ENCODE peak calls at places on chromosomes 6 and 20, in nine cellular contexts. One of them, this sample, is unnamed.

GRCh38 chr6:79964607-79965081 is 17.3 kb upstream of the ELOVL4 start:
- DNase-seq in hepatocyte: no peak
- DNase-seq in RWPE1: no peak
- DNase-seq in testis: no peak
- DNase-seq in thyroid gland: no peak
- DNase-seq in heart right ventricle: no peak
- DNase-seq in substantia nigra: no peak
- DNase-seq in pancreas: no peak
- DNase-seq in colonic mucosa: no peak
- DNase-seq in this sample: no peak

GRCh38 chr6:157860505-157860991 is 37.5 kb downstream of the SNX9 start:
- DNase-seq in hepatocyte: no peak
- DNase-seq in RWPE1: no peak
- DNase-seq in testis: no peak
- DNase-seq in thyroid gland: no peak
- DNase-seq in heart right ventricle: no peak
- DNase-seq in substantia nigra: no peak
- DNase-seq in pancreas: no peak
- DNase-seq in colonic mucosa: no peak
- DNase-seq in this sample: no peak

GRCh38 chr6:166911248-166911677 is 45.1 kb downstream of the RNASET2 start:
- DNase-seq in hepatocyte: no peak
- DNase-seq in RWPE1: no peak
- DNase-seq in testis: no peak
- DNase-seq in thyroid gland: no peak
- DNase-seq in heart right ventricle: no peak
- DNase-seq in substantia nigra: no peak
- DNase-seq in pancreas: no peak
- DNase-seq in colonic mucosa: no peak
- DNase-seq in this sample: no peak

GRCh38 chr6:165774903-165775608 is 112.0 kb upstream of the PDE10A start:
- DNase-seq in hepatocyte: no peak
- DNase-seq in RWPE1: no peak
- DNase-seq in testis: no peak
- DNase-seq in thyroid gland: peak; percentile 12
- DNase-seq in heart right ventricle: peak; percentile 86
- DNase-seq in substantia nigra: no peak
- DNase-seq in pancreas: no peak
- DNase-seq in colonic mucosa: no peak
- DNase-seq in this sample: no peak

GRCh38 chr6:38495922-38496635 is 143.7 kb downstream of the BTBD9 start:
- DNase-seq in hepatocyte: no peak
- DNase-seq in RWPE1: no peak
- DNase-seq in testis: no peak
- DNase-seq in thyroid gland: peak; percentile 51
- DNase-seq in heart right ventricle: no peak
- DNase-seq in substantia nigra: no peak
- DNase-seq in pancreas: no peak
- DNase-seq in colonic mucosa: no peak
- DNase-seq in this sample: no peak

GRCh38 chr6:157337766-157338165 is 14.4 kb upstream of the TMEM242 start:
- DNase-seq in hepatocyte: no peak
- DNase-seq in RWPE1: no peak
- DNase-seq in testis: no peak
- DNase-seq in thyroid gland: no peak
- DNase-seq in heart right ventricle: no peak
- DNase-seq in substantia nigra: no peak
- DNase-seq in pancreas: no peak
- DNase-seq in colonic mucosa: no peak
- DNase-seq in this sample: no peak

GRCh38 chr20:53255102-53255710 is 283.0 kb downstream of the TSHZ2 start:
- DNase-seq in hepatocyte: no peak
- DNase-seq in RWPE1: no peak
- DNase-seq in testis: no peak
- DNase-seq in thyroid gland: no peak
- DNase-seq in heart right ventricle: no peak
- DNase-seq in substantia nigra: no peak
- DNase-seq in pancreas: no peak
- DNase-seq in colonic mucosa: no peak
- DNase-seq in this sample: no peak

GRCh38 chr20:59365611-59366284 is 65.3 kb downstream of the EDN3 start:
- DNase-seq in hepatocyte: no peak
- DNase-seq in RWPE1: no peak
- DNase-seq in testis: no peak
- DNase-seq in thyroid gland: peak; percentile 93
- DNase-seq in heart right ventricle: no peak
- DNase-seq in substantia nigra: no peak
- DNase-seq in pancreas: no peak
- DNase-seq in colonic mucosa: no peak
- DNase-seq in this sample: no peak

GRCh38 chr6:11328613-11329247 is 96.3 kb upstream of the NEDD9 start:
- DNase-seq in hepatocyte: peak; percentile 52
- DNase-seq in RWPE1: no peak
- DNase-seq in testis: no peak
- DNase-seq in thyroid gland: no peak
- DNase-seq in heart right ventricle: no peak
- DNase-seq in substantia nigra: no peak
- DNase-seq in pancreas: no peak
- DNase-seq in colonic mucosa: no peak
- DNase-seq in this sample: no peak

GRCh38 chr6:154613137-154613676 is 102.7 kb upstream of the CNKSR3 start:
- DNase-seq in hepatocyte: peak; percentile 75
- DNase-seq in RWPE1: peak; percentile 60
- DNase-seq in testis: no peak
- DNase-seq in thyroid gland: no peak
- DNase-seq in heart right ventricle: no peak
- DNase-seq in substantia nigra: no peak
- DNase-seq in pancreas: no peak
- DNase-seq in colonic mucosa: no peak
- DNase-seq in this sample: no peak

GRCh38 chr20:18133962-18134361 is 3.7 kb upstream of the KAT14 start:
- DNase-seq in hepatocyte: no peak
- DNase-seq in RWPE1: no peak
- DNase-seq in testis: no peak
- DNase-seq in thyroid gland: peak; percentile 56
- DNase-seq in heart right ventricle: no peak
- DNase-seq in substantia nigra: no peak
- DNase-seq in pancreas: no peak
- DNase-seq in colonic mucosa: peak; percentile 66
- DNase-seq in this sample: no peak

GRCh38 chr6:97774973-97775372 is 492.0 kb upstream of the MMS22L start:
- DNase-seq in hepatocyte: peak; percentile 10
- DNase-seq in RWPE1: no peak
- DNase-seq in testis: no peak
- DNase-seq in thyroid gland: no peak
- DNase-seq in heart right ventricle: no peak
- DNase-seq in substantia nigra: no peak
- DNase-seq in pancreas: no peak
- DNase-seq in colonic mucosa: no peak
- DNase-seq in this sample: no peak

GRCh38 chr6:15796844-15797243 is 134.0 kb upstream of the DTNBP1 start:
- DNase-seq in hepatocyte: no peak
- DNase-seq in RWPE1: peak; percentile 22
- DNase-seq in testis: no peak
- DNase-seq in thyroid gland: no peak
- DNase-seq in heart right ventricle: no peak
- DNase-seq in substantia nigra: no peak
- DNase-seq in pancreas: no peak
- DNase-seq in colonic mucosa: no peak
- DNase-seq in this sample: no peak
- H3K27ac ChIP-seq in hepatocyte: no peak overlapping the region
- H3K27ac ChIP-seq in RWPE1: no peak overlapping the region
- H3K27ac ChIP-seq in testis: no peak overlapping the region
- H3K27ac ChIP-seq in thyroid gland: no peak overlapping the region
- H3K27ac ChIP-seq in heart right ventricle: no peak overlapping the region
- H3K27ac ChIP-seq in substantia nigra: no peak overlapping the region
- H3K27ac ChIP-seq in pancreas: no peak overlapping the region
- H3K27ac ChIP-seq in colonic mucosa: no peak overlapping the region
- H3K27ac ChIP-seq in this sample: no peak overlapping the region

GRCh38 chr6:3796396-3796795 is 44.9 kb upstream of the PXDC1 start:
- DNase-seq in hepatocyte: no peak
- DNase-seq in RWPE1: no peak
- DNase-seq in testis: no peak
- DNase-seq in thyroid gland: peak; percentile 18
- DNase-seq in heart right ventricle: peak; percentile 75
- DNase-seq in substantia nigra: no peak
- DNase-seq in pancreas: no peak
- DNase-seq in colonic mucosa: no peak
- DNase-seq in this sample: no peak
- H3K27ac ChIP-seq in hepatocyte: peak overlapping the region; percentile 88
- H3K27ac ChIP-seq in RWPE1: no peak overlapping the region
- H3K27ac ChIP-seq in testis: no peak overlapping the region
- H3K27ac ChIP-seq in thyroid gland: no peak overlapping the region
- H3K27ac ChIP-seq in heart right ventricle: peak overlapping the region; percentile 17
- H3K27ac ChIP-seq in substantia nigra: peak overlapping the region; percentile 75
- H3K27ac ChIP-seq in pancreas: peak overlapping the region; percentile 70
- H3K27ac ChIP-seq in colonic mucosa: no peak overlapping the region
- H3K27ac ChIP-seq in this sample: peak overlapping the region; percentile 86

GRCh38 chr20:47054506-47054905 is 159.9 kb downstream of the EYA2 start:
- DNase-seq in hepatocyte: no peak
- DNase-seq in RWPE1: no peak
- DNase-seq in testis: no peak
- DNase-seq in thyroid gland: no peak
- DNase-seq in heart right ventricle: no peak
- DNase-seq in substantia nigra: no peak
- DNase-seq in pancreas: no peak
- DNase-seq in colonic mucosa: no peak
- DNase-seq in this sample: no peak
- H3K27ac ChIP-seq in hepatocyte: no peak overlapping the region
- H3K27ac ChIP-seq in RWPE1: no peak overlapping the region
- H3K27ac ChIP-seq in testis: no peak overlapping the region
- H3K27ac ChIP-seq in thyroid gland: no peak overlapping the region
- H3K27ac ChIP-seq in heart right ventricle: no peak overlapping the region
- H3K27ac ChIP-seq in substantia nigra: no peak overlapping the region
- H3K27ac ChIP-seq in pancreas: no peak overlapping the region
- H3K27ac ChIP-seq in colonic mucosa: no peak overlapping the region
- H3K27ac ChIP-seq in this sample: no peak overlapping the region

DNA sequence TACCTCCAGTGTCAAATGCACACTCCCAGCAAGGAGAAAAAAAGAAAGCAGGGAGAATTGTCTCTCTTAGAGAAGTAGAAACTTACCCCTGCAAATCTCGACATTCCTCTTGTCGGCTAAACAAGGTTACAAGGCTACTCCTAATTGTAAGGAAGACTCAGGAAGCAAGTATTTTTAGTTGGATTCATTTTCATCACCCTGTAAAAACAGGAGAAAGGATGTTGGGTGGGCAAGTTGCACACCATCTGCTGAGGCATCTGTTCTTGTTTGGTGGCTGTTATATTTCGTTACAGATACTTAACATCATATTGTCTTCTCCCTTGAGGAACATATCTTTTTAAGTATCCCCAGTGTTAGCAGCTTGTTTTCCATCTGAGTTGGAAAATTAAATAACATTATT is 187.5 kb downstream of the PLCB4 start:
- DNase-seq in hepatocyte: no peak
- DNase-seq in RWPE1: no peak
- DNase-seq in testis: no peak
- DNase-seq in thyroid gland: no peak
- DNase-seq in heart right ventricle: no peak
- DNase-seq in substantia nigra: no peak
- DNase-seq in pancreas: no peak
- DNase-seq in colonic mucosa: no peak
- DNase-seq in this sample: no peak
- H3K27ac ChIP-seq in hepatocyte: no peak overlapping the region
- H3K27ac ChIP-seq in RWPE1: no peak overlapping the region
- H3K27ac ChIP-seq in testis: no peak overlapping the region
- H3K27ac ChIP-seq in thyroid gland: no peak overlapping the region
- H3K27ac ChIP-seq in heart right ventricle: no peak overlapping the region
- H3K27ac ChIP-seq in substantia nigra: no peak overlapping the region
- H3K27ac ChIP-seq in pancreas: no peak overlapping the region
- H3K27ac ChIP-seq in colonic mucosa: no peak overlapping the region
- H3K27ac ChIP-seq in this sample: no peak overlapping the region

GRCh38 chr20:21234324-21234723 is 68.8 kb upstream of the XRN2 start:
- DNase-seq in hepatocyte: no peak
- DNase-seq in RWPE1: no peak
- DNase-seq in testis: no peak
- DNase-seq in thyroid gland: peak; percentile 79
- DNase-seq in heart right ventricle: no peak
- DNase-seq in substantia nigra: no peak
- DNase-seq in pancreas: no peak
- DNase-seq in colonic mucosa: no peak
- DNase-seq in this sample: no peak
- H3K27ac ChIP-seq in hepatocyte: no peak overlapping the region
- H3K27ac ChIP-seq in RWPE1: no peak overlapping the region
- H3K27ac ChIP-seq in testis: no peak overlapping the region
- H3K27ac ChIP-seq in thyroid gland: no peak overlapping the region
- H3K27ac ChIP-seq in heart right ventricle: no peak overlapping the region
- H3K27ac ChIP-seq in substantia nigra: peak overlapping the region; percentile 75
- H3K27ac ChIP-seq in pancreas: no peak overlapping the region
- H3K27ac ChIP-seq in colonic mucosa: no peak overlapping the region
- H3K27ac ChIP-seq in this sample: peak overlapping the region; percentile 98

GRCh38 chr6:33278810-33279209 is 1.9 kb downstream of the B3GALT4 start:
- DNase-seq in hepatocyte: no peak
- DNase-seq in RWPE1: no peak
- DNase-seq in testis: no peak
- DNase-seq in thyroid gland: no peak
- DNase-seq in heart right ventricle: no peak
- DNase-seq in substantia nigra: no peak
- DNase-seq in pancreas: no peak
- DNase-seq in colonic mucosa: no peak
- DNase-seq in this sample: no peak
- H3K27ac ChIP-seq in hepatocyte: no peak overlapping the region
- H3K27ac ChIP-seq in RWPE1: peak overlapping the region; percentile 95
- H3K27ac ChIP-seq in testis: no peak overlapping the region
- H3K27ac ChIP-seq in thyroid gland: no peak overlapping the region
- H3K27ac ChIP-seq in heart right ventricle: peak overlapping the region; percentile 10
- H3K27ac ChIP-seq in substantia nigra: no peak overlapping the region
- H3K27ac ChIP-seq in pancreas: no peak overlapping the region
- H3K27ac ChIP-seq in colonic mucosa: no peak overlapping the region
- H3K27ac ChIP-seq in this sample: no peak overlapping the region

GRCh38 chr6:164291224-164291623 is 876.7 kb downstream of the QKI start:
- DNase-seq in hepatocyte: no peak
- DNase-seq in RWPE1: no peak
- DNase-seq in testis: no peak
- DNase-seq in thyroid gland: no peak
- DNase-seq in heart right ventricle: no peak
- DNase-seq in substantia nigra: no peak
- DNase-seq in pancreas: no peak
- DNase-seq in colonic mucosa: no peak
- DNase-seq in this sample: no peak
- H3K27ac ChIP-seq in hepatocyte: no peak overlapping the region
- H3K27ac ChIP-seq in RWPE1: no peak overlapping the region
- H3K27ac ChIP-seq in testis: no peak overlapping the region
- H3K27ac ChIP-seq in thyroid gland: no peak overlapping the region
- H3K27ac ChIP-seq in heart right ventricle: no peak overlapping the region
- H3K27ac ChIP-seq in substantia nigra: no peak overlapping the region
- H3K27ac ChIP-seq in pancreas: no peak overlapping the region
- H3K27ac ChIP-seq in colonic mucosa: no peak overlapping the region
- H3K27ac ChIP-seq in this sample: no peak overlapping the region

This sample was measured in caudate nucleus.